ENCODE peak calls at places on chromosomes 4 and X, in four cellular contexts. One of them, this sample, is unnamed.

GRCh38 chr4:168981942-168982341 is 28.1 kb downstream of the CBR4 start:
- DNase-seq in stomach: no peak
- DNase-seq in cardiac muscle cell: no peak
- DNase-seq in bronchial epithelial cell: no peak
- DNase-seq in this sample: no peak

GRCh38 chrX:46637937-46638336 is 64.4 kb downstream of the CHST7 start:
- DNase-seq in stomach: no peak
- DNase-seq in cardiac muscle cell: no peak
- DNase-seq in bronchial epithelial cell: peak; percentile 28
- DNase-seq in this sample: no peak

GRCh38 chr4:95833652-95834276 is 6.1 kb upstream of the PDHA2 start:
- DNase-seq in stomach: no peak
- DNase-seq in cardiac muscle cell: peak; percentile 2
- DNase-seq in bronchial epithelial cell: no peak
- DNase-seq in this sample: no peak

GRCh38 chr4:12393631-12394262 is 965.1 kb upstream of the HS3ST1 start:
- DNase-seq in stomach: no peak
- DNase-seq in cardiac muscle cell: peak; percentile 63
- DNase-seq in bronchial epithelial cell: peak; percentile 30
- DNase-seq in this sample: no peak

GRCh38 chr4:95362906-95363578 is 185.7 kb downstream of the UNC5C start:
- DNase-seq in stomach: no peak
- DNase-seq in cardiac muscle cell: peak; percentile 67
- DNase-seq in bronchial epithelial cell: no peak
- DNase-seq in this sample: no peak

GRCh38 chr4:99893991-99894981 is at the start of gene LAMTOR3:
- DNase-seq in stomach: peak; percentile 91
- DNase-seq in cardiac muscle cell: peak; percentile 92
- DNase-seq in bronchial epithelial cell: peak; percentile 85
- DNase-seq in this sample: peak; percentile 74

GRCh38 chr4:153668647-153669046 is 15.4 kb upstream of the TLR2 start:
- DNase-seq in stomach: no peak
- DNase-seq in cardiac muscle cell: peak; percentile 55
- DNase-seq in bronchial epithelial cell: no peak
- DNase-seq in this sample: no peak

GRCh38 chr4:140130677-140131076 is 23.3 kb downstream of the MAML3 start:
- DNase-seq in stomach: no peak
- DNase-seq in cardiac muscle cell: no peak
- DNase-seq in bronchial epithelial cell: peak; percentile 98
- DNase-seq in this sample: no peak

GRCh38 chr4:154124539-154125255 is 335.8 kb upstream of the SFRP2 start:
- DNase-seq in stomach: no peak
- DNase-seq in cardiac muscle cell: peak; percentile 11
- DNase-seq in bronchial epithelial cell: peak; percentile 85
- DNase-seq in this sample: peak; percentile 86

GRCh38 chr4:106358899-106359298 is 9.7 kb downstream of the GIMD1 start:
- DNase-seq in stomach: no peak
- DNase-seq in cardiac muscle cell: peak; percentile 29
- DNase-seq in bronchial epithelial cell: peak; percentile 56
- DNase-seq in this sample: no peak

GRCh38 chr4:74133786-74134499 is 24.0 kb upstream of the MTHFD2L start:
- DNase-seq in stomach: peak; percentile 81
- DNase-seq in cardiac muscle cell: peak; percentile 97
- DNase-seq in bronchial epithelial cell: peak; percentile 77
- DNase-seq in this sample: peak; percentile 52

GRCh38 chr4:15171725-15172124 is 169.4 kb downstream of the CPEB2 start:
- DNase-seq in stomach: no peak
- DNase-seq in cardiac muscle cell: no peak
- DNase-seq in bronchial epithelial cell: no peak
- DNase-seq in this sample: no peak

GRCh38 chrX:12929701-12930100 is 23.3 kb downstream of the TLR8 start:
- DNase-seq in stomach: no peak
- DNase-seq in cardiac muscle cell: no peak
- DNase-seq in bronchial epithelial cell: peak; percentile 65
- DNase-seq in this sample: no peak

GRCh38 chr4:77127837-77128621 is 29.0 kb upstream of the CCNG2 start:
- DNase-seq in stomach: no peak
- DNase-seq in cardiac muscle cell: no peak
- DNase-seq in bronchial epithelial cell: no peak
- DNase-seq in this sample: no peak

GRCh38 chr4:176837176-176837915 is 44.6 kb upstream of the VEGFC start:
- DNase-seq in stomach: no peak
- DNase-seq in cardiac muscle cell: no peak
- DNase-seq in bronchial epithelial cell: no peak
- DNase-seq in this sample: no peak

GRCh38 chrX:40009890-40010289 is 87.9 kb downstream of the BCOR start:
- DNase-seq in stomach: no peak
- DNase-seq in cardiac muscle cell: no peak
- DNase-seq in bronchial epithelial cell: no peak
- DNase-seq in this sample: no peak
- H3K27me3 ChIP-seq in stomach: peaks cover 16% of the 10 kb centered on the region
- H3K27me3 ChIP-seq in cardiac muscle cell: peaks cover 56% of the 10 kb centered on the region
- H3K27me3 ChIP-seq in bronchial epithelial cell: no peaks in the 10 kb centered on the region
- H3K27me3 ChIP-seq in this sample: peaks cover 65% of the 10 kb centered on the region

DNA sequence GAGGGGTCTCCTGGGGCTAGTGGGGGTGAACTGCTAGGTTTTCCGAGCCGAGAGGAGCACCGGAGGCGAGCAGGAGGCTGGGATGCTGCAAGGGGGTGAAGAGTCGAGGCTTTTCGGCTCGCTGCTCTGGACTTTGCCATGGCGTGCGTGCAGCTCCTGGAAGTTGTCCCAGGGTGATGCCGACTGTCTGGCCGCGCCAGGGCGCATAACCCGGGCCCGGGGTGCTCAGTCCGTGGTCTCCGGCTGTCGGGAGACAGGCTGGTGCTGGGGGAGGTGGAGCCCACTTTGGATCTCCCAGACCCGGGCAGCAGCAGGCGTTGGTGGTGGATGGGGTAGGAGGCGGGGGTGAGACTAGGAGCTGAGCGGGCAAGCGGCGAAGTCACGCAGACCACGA is 777 bp downstream of the GRIA3 start:
- DNase-seq in stomach: no peak
- DNase-seq in cardiac muscle cell: no peak
- DNase-seq in bronchial epithelial cell: no peak
- DNase-seq in this sample: no peak
- H3K27me3 ChIP-seq in stomach: no peaks in the 10 kb centered on the region
- H3K27me3 ChIP-seq in cardiac muscle cell: peaks cover 10% of the 10 kb centered on the region
- H3K27me3 ChIP-seq in bronchial epithelial cell: peaks cover 2% of the 10 kb centered on the region
- H3K27me3 ChIP-seq in this sample: no peaks in the 10 kb centered on the region

DNA sequence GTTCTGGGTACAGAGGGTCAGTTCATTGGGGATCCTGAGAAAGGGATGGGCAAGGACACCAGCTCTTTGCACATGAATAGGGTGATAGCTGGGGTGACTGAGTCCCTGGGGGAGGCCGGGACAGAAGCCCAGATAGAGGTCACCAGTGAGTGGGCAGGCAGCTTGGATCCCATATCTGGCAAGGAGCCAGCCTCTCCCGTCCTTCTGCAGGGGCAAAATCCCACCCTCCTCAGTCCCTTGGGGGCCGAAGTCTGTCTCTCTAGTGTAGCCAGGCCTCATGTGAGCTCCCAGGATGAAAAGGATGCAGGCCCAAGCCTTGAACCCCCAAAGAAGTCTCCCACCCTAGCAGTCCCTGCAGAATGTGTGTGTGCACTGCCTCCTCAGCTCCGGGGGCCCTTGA is 16.9 kb upstream of the GAGE10 start:
- DNase-seq in stomach: no peak
- DNase-seq in cardiac muscle cell: no peak
- DNase-seq in bronchial epithelial cell: no peak
- DNase-seq in this sample: no peak
- H3K27me3 ChIP-seq in stomach: no peaks in the 10 kb centered on the region
- H3K27me3 ChIP-seq in cardiac muscle cell: no peaks in the 10 kb centered on the region
- H3K27me3 ChIP-seq in bronchial epithelial cell: no peaks in the 10 kb centered on the region
- H3K27me3 ChIP-seq in this sample: no peaks in the 10 kb centered on the region

GRCh38 chr4:7514789-7515188 is 80.1 kb upstream of the PSAPL1 start:
- DNase-seq in stomach: no peak
- DNase-seq in cardiac muscle cell: no peak
- DNase-seq in bronchial epithelial cell: no peak
- DNase-seq in this sample: no peak
- H3K27me3 ChIP-seq in stomach: no peaks in the 10 kb centered on the region
- H3K27me3 ChIP-seq in cardiac muscle cell: peaks cover 5% of the 10 kb centered on the region
- H3K27me3 ChIP-seq in bronchial epithelial cell: no peaks in the 10 kb centered on the region
- H3K27me3 ChIP-seq in this sample: peaks cover 30% of the 10 kb centered on the region

DNA sequence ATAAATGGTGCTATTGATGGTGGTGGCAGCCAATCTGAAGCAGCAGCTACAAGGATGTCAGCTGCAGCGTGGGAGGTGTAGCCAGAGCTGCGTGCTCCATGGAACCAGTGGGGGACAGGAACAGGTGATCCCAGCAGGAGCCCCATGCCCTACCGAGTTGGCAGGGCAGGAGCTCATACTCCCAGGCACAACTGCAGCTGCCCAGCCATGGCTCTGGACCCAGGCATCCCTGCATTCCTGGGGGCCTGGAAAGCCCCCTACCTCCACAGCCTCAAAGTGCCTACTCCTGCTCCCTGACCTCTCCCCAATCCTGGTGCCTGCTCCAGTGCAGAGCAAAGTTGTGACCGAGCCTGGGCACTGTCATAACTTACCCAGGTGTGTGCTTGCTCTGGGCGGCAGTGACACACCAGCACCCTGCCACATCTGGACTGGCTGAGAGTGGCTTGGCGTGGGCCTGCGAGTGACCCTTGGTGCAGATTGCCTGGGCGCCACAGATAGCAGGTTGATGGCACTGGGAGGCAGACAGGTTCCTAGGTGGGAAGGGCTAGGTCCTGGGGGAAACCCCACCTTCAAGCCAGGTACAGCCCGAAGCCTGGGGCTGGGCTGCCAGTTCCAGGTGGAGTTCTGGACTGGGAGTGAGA is 101.1 kb downstream of the DCAF12L2 start:
- DNase-seq in stomach: no peak
- DNase-seq in cardiac muscle cell: no peak
- DNase-seq in bronchial epithelial cell: no peak
- DNase-seq in this sample: no peak
- H3K27me3 ChIP-seq in stomach: no peaks in the 10 kb centered on the region
- H3K27me3 ChIP-seq in cardiac muscle cell: no peaks in the 10 kb centered on the region
- H3K27me3 ChIP-seq in bronchial epithelial cell: no peaks in the 10 kb centered on the region
- H3K27me3 ChIP-seq in this sample: no peaks in the 10 kb centered on the region

GRCh38 chrX:15301924-15302323 is 13.5 kb downstream of the ASB11 start:
- DNase-seq in stomach: no peak
- DNase-seq in cardiac muscle cell: peak; percentile 36
- DNase-seq in bronchial epithelial cell: no peak
- DNase-seq in this sample: no peak
- H3K27me3 ChIP-seq in stomach: no peaks in the 10 kb centered on the region
- H3K27me3 ChIP-seq in cardiac muscle cell: no peaks in the 10 kb centered on the region
- H3K27me3 ChIP-seq in bronchial epithelial cell: no peaks in the 10 kb centered on the region
- H3K27me3 ChIP-seq in this sample: no peaks in the 10 kb centered on the region

This sample was measured in kidney epithelial cell.